ENCODE peak calls at places on chromosomes 1 and 21, in five cellular contexts. One of them, this sample, is unnamed.

GRCh38 chr1:159911668-159912067 is 11.7 kb upstream of the CFAP45 start:
- DNase-seq in HS-5: no peak
- DNase-seq in endodermal cell: no peak
- DNase-seq in activated T-helper 1 cell treated with anti-CD3 and anti-CD28 coated beads, Interleukin-12 subunit alpha, Interleukin-12 subunit beta, Interleukin-2, Interleukin-4 antibody, amounts not matched to agents 30 ng/mL and 10 ng/mL and 1 ng/mL, durations not matched to agents 14 hours and 24 hours and 36 hours: no peak
- DNase-seq in stimulated activated CD4-positive, alpha-beta T cell treated with anti-CD3 and anti-CD28 coated beads, Interleukin-12 subunit alpha, Interleukin-12 subunit beta, amount 100 ng/mL, for 24 hours: no peak
- DNase-seq in this sample: no peak

GRCh38 chr1:151816964-151817730 is 11.9 kb upstream of the LINGO4 start:
- DNase-seq in stimulated activated CD4-positive, alpha-beta T cell treated with anti-CD3 and anti-CD28 coated beads, Interleukin-12 subunit alpha, Interleukin-12 subunit beta, amount 100 ng/mL, for 24 hours: no peak
- DNase-seq in activated T-helper 1 cell treated with anti-CD3 and anti-CD28 coated beads, Interleukin-12 subunit alpha, Interleukin-12 subunit beta, Interleukin-2, Interleukin-4 antibody, amounts not matched to agents 30 ng/mL and 10 ng/mL and 1 ng/mL, durations not matched to agents 14 hours and 24 hours and 36 hours: no peak
- DNase-seq in endodermal cell: no peak
- DNase-seq in HS-5: no peak
- DNase-seq in this sample: no peak

GRCh38 chr21:42734323-42734971 is 81.0 kb downstream of the PDE9A start:
- DNase-seq in HS-5: no peak
- DNase-seq in endodermal cell: peak; percentile 21
- DNase-seq in stimulated activated CD4-positive, alpha-beta T cell treated with anti-CD3 and anti-CD28 coated beads, Interleukin-12 subunit alpha, Interleukin-12 subunit beta, amount 100 ng/mL, for 24 hours: no peak
- DNase-seq in activated T-helper 1 cell treated with anti-CD3 and anti-CD28 coated beads, Interleukin-12 subunit alpha, Interleukin-12 subunit beta, Interleukin-2, Interleukin-4 antibody, amounts not matched to agents 30 ng/mL and 10 ng/mL and 1 ng/mL, durations not matched to agents 14 hours and 24 hours and 36 hours: peak; percentile 13
- DNase-seq in this sample: no peak

GRCh38 chr1:53878492-53879105 is 11.0 kb downstream of the YIPF1 start:
- DNase-seq in activated T-helper 1 cell treated with anti-CD3 and anti-CD28 coated beads, Interleukin-12 subunit alpha, Interleukin-12 subunit beta, Interleukin-2, Interleukin-4 antibody, amounts not matched to agents 30 ng/mL and 10 ng/mL and 1 ng/mL, durations not matched to agents 14 hours and 24 hours and 36 hours: no peak
- DNase-seq in stimulated activated CD4-positive, alpha-beta T cell treated with anti-CD3 and anti-CD28 coated beads, Interleukin-12 subunit alpha, Interleukin-12 subunit beta, amount 100 ng/mL, for 24 hours: no peak
- DNase-seq in HS-5: no peak
- DNase-seq in endodermal cell: no peak
- DNase-seq in this sample: peak; percentile 17

GRCh38 chr1:67211589-67212563 is 45.6 kb downstream of the IL23R start:
- DNase-seq in activated T-helper 1 cell treated with anti-CD3 and anti-CD28 coated beads, Interleukin-12 subunit alpha, Interleukin-12 subunit beta, Interleukin-2, Interleukin-4 antibody, amounts not matched to agents 30 ng/mL and 10 ng/mL and 1 ng/mL, durations not matched to agents 14 hours and 24 hours and 36 hours: no peak
- DNase-seq in stimulated activated CD4-positive, alpha-beta T cell treated with anti-CD3 and anti-CD28 coated beads, Interleukin-12 subunit alpha, Interleukin-12 subunit beta, amount 100 ng/mL, for 24 hours: no peak
- DNase-seq in HS-5: no peak
- DNase-seq in endodermal cell: peak; percentile 61
- DNase-seq in this sample: no peak

GRCh38 chr1:83515566-83516169 is 483.3 kb downstream of the TTLL7 start:
- DNase-seq in stimulated activated CD4-positive, alpha-beta T cell treated with anti-CD3 and anti-CD28 coated beads, Interleukin-12 subunit alpha, Interleukin-12 subunit beta, amount 100 ng/mL, for 24 hours: no peak
- DNase-seq in HS-5: no peak
- DNase-seq in endodermal cell: no peak
- DNase-seq in activated T-helper 1 cell treated with anti-CD3 and anti-CD28 coated beads, Interleukin-12 subunit alpha, Interleukin-12 subunit beta, Interleukin-2, Interleukin-4 antibody, amounts not matched to agents 30 ng/mL and 10 ng/mL and 1 ng/mL, durations not matched to agents 14 hours and 24 hours and 36 hours: peak; percentile 16
- DNase-seq in this sample: no peak

GRCh38 chr1:165910764-165911421 is 83.5 kb downstream of the UCK2 start:
- DNase-seq in stimulated activated CD4-positive, alpha-beta T cell treated with anti-CD3 and anti-CD28 coated beads, Interleukin-12 subunit alpha, Interleukin-12 subunit beta, amount 100 ng/mL, for 24 hours: no peak
- DNase-seq in activated T-helper 1 cell treated with anti-CD3 and anti-CD28 coated beads, Interleukin-12 subunit alpha, Interleukin-12 subunit beta, Interleukin-2, Interleukin-4 antibody, amounts not matched to agents 30 ng/mL and 10 ng/mL and 1 ng/mL, durations not matched to agents 14 hours and 24 hours and 36 hours: no peak
- DNase-seq in endodermal cell: peak; percentile 49
- DNase-seq in HS-5: no peak
- DNase-seq in this sample: no peak

GRCh38 chr1:27102134-27102706 is 52.7 kb downstream of the SLC9A1 start:
- DNase-seq in activated T-helper 1 cell treated with anti-CD3 and anti-CD28 coated beads, Interleukin-12 subunit alpha, Interleukin-12 subunit beta, Interleukin-2, Interleukin-4 antibody, amounts not matched to agents 30 ng/mL and 10 ng/mL and 1 ng/mL, durations not matched to agents 14 hours and 24 hours and 36 hours: no peak
- DNase-seq in endodermal cell: no peak
- DNase-seq in HS-5: no peak
- DNase-seq in stimulated activated CD4-positive, alpha-beta T cell treated with anti-CD3 and anti-CD28 coated beads, Interleukin-12 subunit alpha, Interleukin-12 subunit beta, amount 100 ng/mL, for 24 hours: no peak
- DNase-seq in this sample: no peak

GRCh38 chr1:219120625-219121544 is 52.8 kb upstream of the LYPLAL1 start:
- DNase-seq in endodermal cell: no peak
- DNase-seq in HS-5: peak; percentile 78
- DNase-seq in stimulated activated CD4-positive, alpha-beta T cell treated with anti-CD3 and anti-CD28 coated beads, Interleukin-12 subunit alpha, Interleukin-12 subunit beta, amount 100 ng/mL, for 24 hours: no peak
- DNase-seq in activated T-helper 1 cell treated with anti-CD3 and anti-CD28 coated beads, Interleukin-12 subunit alpha, Interleukin-12 subunit beta, Interleukin-2, Interleukin-4 antibody, amounts not matched to agents 30 ng/mL and 10 ng/mL and 1 ng/mL, durations not matched to agents 14 hours and 24 hours and 36 hours: no peak
- DNase-seq in this sample: no peak

This sample was measured in keratinocyte.